ENCODE peak calls at places on chromosome 14, in seven cellular contexts. G is tibial nerve, D is caudate nucleus, L is ELF-1, P is GM23338, N is tibial artery, B is GM12892. Q is an unnamed sample.

GRCh38 chr14:100606687-100607610 is 19.7 kb upstream of the BEGAIN start:
- DNase-seq in G (no peak), L (no peak), N (peak), P (no peak), D (no peak), B (no peak), Q (no peak)

GRCh38 chr14:64762044-64763034 is 58.1 kb downstream of the PLEKHG3 start:
- DNase-seq in B (no peak), L (peak), D (peak), G (peak), N (peak), P (no peak), Q (no peak)

GRCh38 chr14:78978896-78979295 is 808.7 kb downstream of the NRXN3 start:
- DNase-seq in D (no peak), B (no peak), L (no peak), P (no peak), N (no peak), G (no peak), Q (no peak)

GRCh38 chr14:53742226-53742607 is 214.4 kb downstream of the BMP4 start:
- DNase-seq in P (peak), N (no peak), G (no peak), D (no peak), B (no peak), L (peak), Q (no peak)

GRCh38 chr14:94571395-94571794 is 9.8 kb upstream of the SERPINA5 start:
- DNase-seq in G (no peak), P (no peak), N (peak), L (no peak), D (no peak), B (no peak), Q (no peak)

GRCh38 chr14:20684662-20685456 is 499 bp downstream of the RNASE4 start:
- DNase-seq in D (no peak), N (peak), P (peak), B (no peak), G (peak), L (peak), Q (no peak)

GRCh38 chr14:36513012-36513420 is 7.0 kb downstream of the NKX2-1 start:
- DNase-seq in B (no peak), D (no peak), L (no peak), G (no peak), N (no peak), P (peak), Q (peak)

GRCh38 chr14:76710093-76711010 is 50.9 kb upstream of the VASH1 start:
- DNase-seq in D (peak), G (peak), P (peak), B (no peak), L (peak), N (no peak), Q (peak)

GRCh38 chr14:70358631-70359030 is 852 bp downstream of the COX16 start:
- DNase-seq in D (no peak), P (no peak), N (no peak), G (no peak), L (no peak), B (no peak), Q (no peak)

GRCh38 chr14:74863274-74863673 is 12.7 kb downstream of the PROX2 start:
- DNase-seq in G (no peak), B (no peak), L (no peak), D (no peak), N (no peak), P (no peak), Q (no peak)

GRCh38 chr14:72699852-72700257 is 194.0 kb downstream of the DPF3 start:
- DNase-seq in P (no peak), B (no peak), N (peak), G (peak), D (no peak), L (no peak), Q (no peak)

GRCh38 chr14:100145682-100146464 is 13.6 kb downstream of the DEGS2 start:
- DNase-seq in D (no peak), B (no peak), N (no peak), G (no peak), L (no peak), P (no peak), Q (no peak)

GRCh38 chr14:72700338-72701231 is 193.3 kb downstream of the DPF3 start:
- DNase-seq in L (no peak), P (no peak), G (no peak), B (no peak), N (peak), D (no peak), Q (no peak)

GRCh38 chr14:44339256-44339655 is 167.8 kb downstream of the FSCB start:
- DNase-seq in G (no peak), D (no peak), B (no peak), L (no peak), P (no peak), N (no peak), Q (no peak)

GRCh38 chr14:53470351-53471043 is 317.4 kb upstream of the DDHD1 start:
- DNase-seq in L (peak), N (no peak), P (no peak), G (no peak), D (no peak), B (no peak), Q (no peak)

GRCh38 chr14:23513466-23514008 is 38.0 kb downstream of the ZFHX2 start:
- DNase-seq in B (no peak), P (no peak), D (no peak), G (no peak), N (no peak), L (no peak), Q (no peak)